ENCODE peak calls at places on chromosomes 16 and 17, in seven cellular contexts. One of them, this sample, is unnamed.

GRCh38 chr17:73453090-73453489 is 141.3 kb upstream of the CDC42EP4 start:
- ATAC-seq in foreskin keratinocyte: no peak
- ATAC-seq in CD4-positive, alpha-beta T cell: no peak
- ATAC-seq in left ventricle myocardium superior: no peak
- ATAC-seq in naive B cell: no peak
- ATAC-seq in sciatic nerve: no peak
- ATAC-seq in activated CD8-positive, alpha-beta T cell treated with anti-CD3 and anti-CD28 coated beads for 36 hours: no peak
- ATAC-seq in this sample: no peak

GRCh38 chr16:28504707-28505404 is 1.8 kb downstream of the IL27 start:
- ATAC-seq in activated CD8-positive, alpha-beta T cell treated with anti-CD3 and anti-CD28 coated beads for 36 hours: no peak
- ATAC-seq in foreskin keratinocyte: no peak
- ATAC-seq in left ventricle myocardium superior: no peak
- ATAC-seq in CD4-positive, alpha-beta T cell: no peak
- ATAC-seq in naive B cell: no peak
- ATAC-seq in sciatic nerve: no peak
- ATAC-seq in this sample: no peak

GRCh38 chr17:56756536-56756935 is 77.2 kb downstream of the C17orf67 start:
- ATAC-seq in CD4-positive, alpha-beta T cell: no peak
- ATAC-seq in activated CD8-positive, alpha-beta T cell treated with anti-CD3 and anti-CD28 coated beads for 36 hours: peak
- ATAC-seq in left ventricle myocardium superior: no peak
- ATAC-seq in naive B cell: no peak
- ATAC-seq in sciatic nerve: no peak
- ATAC-seq in foreskin keratinocyte: peak
- ATAC-seq in this sample: no peak

GRCh38 chr17:4900231-4901107 is 1.1 kb downstream of the C17orf107 start:
- ATAC-seq in foreskin keratinocyte: no peak
- ATAC-seq in naive B cell: peak
- ATAC-seq in left ventricle myocardium superior: no peak
- ATAC-seq in sciatic nerve: peak
- ATAC-seq in activated CD8-positive, alpha-beta T cell treated with anti-CD3 and anti-CD28 coated beads for 36 hours: peak
- ATAC-seq in CD4-positive, alpha-beta T cell: peak
- ATAC-seq in this sample: peak

GRCh38 chr17:66976781-66977201 is 12.3 kb downstream of the CACNG4 start:
- ATAC-seq in left ventricle myocardium superior: peak
- ATAC-seq in foreskin keratinocyte: peak
- ATAC-seq in activated CD8-positive, alpha-beta T cell treated with anti-CD3 and anti-CD28 coated beads for 36 hours: no peak
- ATAC-seq in naive B cell: no peak
- ATAC-seq in CD4-positive, alpha-beta T cell: no peak
- ATAC-seq in sciatic nerve: no peak
- ATAC-seq in this sample: no peak

GRCh38 chr17:66518677-66519076 is 216.3 kb downstream of the PRKCA start:
- ATAC-seq in activated CD8-positive, alpha-beta T cell treated with anti-CD3 and anti-CD28 coated beads for 36 hours: no peak
- ATAC-seq in CD4-positive, alpha-beta T cell: peak
- ATAC-seq in foreskin keratinocyte: no peak
- ATAC-seq in naive B cell: no peak
- ATAC-seq in left ventricle myocardium superior: no peak
- ATAC-seq in sciatic nerve: no peak
- ATAC-seq in this sample: no peak

GRCh38 chr17:78117027-78117981 is 11.3 kb downstream of the TMC6 start:
- ATAC-seq in activated CD8-positive, alpha-beta T cell treated with anti-CD3 and anti-CD28 coated beads for 36 hours: no peak
- ATAC-seq in sciatic nerve: no peak
- ATAC-seq in left ventricle myocardium superior: peak
- ATAC-seq in CD4-positive, alpha-beta T cell: no peak
- ATAC-seq in foreskin keratinocyte: peak
- ATAC-seq in naive B cell: peak
- ATAC-seq in this sample: no peak

GRCh38 chr17:65229596-65229995 is 92.4 kb downstream of the RGS9 start:
- ATAC-seq in sciatic nerve: no peak
- ATAC-seq in left ventricle myocardium superior: no peak
- ATAC-seq in foreskin keratinocyte: no peak
- ATAC-seq in activated CD8-positive, alpha-beta T cell treated with anti-CD3 and anti-CD28 coated beads for 36 hours: peak
- ATAC-seq in CD4-positive, alpha-beta T cell: no peak
- ATAC-seq in naive B cell: no peak
- ATAC-seq in this sample: no peak

GRCh38 chr17:77429735-77429984 is 288.9 kb downstream of the SEC14L1 start:
- ATAC-seq in activated CD8-positive, alpha-beta T cell treated with anti-CD3 and anti-CD28 coated beads for 36 hours: no peak
- ATAC-seq in left ventricle myocardium superior: no peak
- ATAC-seq in foreskin keratinocyte: no peak
- ATAC-seq in sciatic nerve: no peak
- ATAC-seq in naive B cell: no peak
- ATAC-seq in CD4-positive, alpha-beta T cell: no peak
- ATAC-seq in this sample: no peak

GRCh38 chr17:39671651-39672521 is 3.6 kb downstream of the PNMT start:
- ATAC-seq in activated CD8-positive, alpha-beta T cell treated with anti-CD3 and anti-CD28 coated beads for 36 hours: no peak
- ATAC-seq in CD4-positive, alpha-beta T cell: no peak
- ATAC-seq in naive B cell: no peak
- ATAC-seq in sciatic nerve: no peak
- ATAC-seq in left ventricle myocardium superior: peak
- ATAC-seq in foreskin keratinocyte: no peak
- ATAC-seq in this sample: no peak

GRCh38 chr16:57489229-57489628 is 2.9 kb upstream of the DOK4 start:
- ATAC-seq in sciatic nerve: no peak
- ATAC-seq in activated CD8-positive, alpha-beta T cell treated with anti-CD3 and anti-CD28 coated beads for 36 hours: no peak
- ATAC-seq in CD4-positive, alpha-beta T cell: no peak
- ATAC-seq in left ventricle myocardium superior: no peak
- ATAC-seq in naive B cell: no peak
- ATAC-seq in foreskin keratinocyte: no peak
- ATAC-seq in this sample: no peak

GRCh38 chr17:72164340-72164739 is 43.5 kb downstream of the SOX9 start:
- ATAC-seq in activated CD8-positive, alpha-beta T cell treated with anti-CD3 and anti-CD28 coated beads for 36 hours: no peak
- ATAC-seq in sciatic nerve: peak
- ATAC-seq in foreskin keratinocyte: no peak
- ATAC-seq in CD4-positive, alpha-beta T cell: no peak
- ATAC-seq in left ventricle myocardium superior: peak
- ATAC-seq in naive B cell: no peak
- ATAC-seq in this sample: no peak

GRCh38 chr17:48429156-48429555 is 858 bp downstream of the SKAP1 start:
- ATAC-seq in naive B cell: peak
- ATAC-seq in CD4-positive, alpha-beta T cell: peak
- ATAC-seq in left ventricle myocardium superior: no peak
- ATAC-seq in sciatic nerve: no peak
- ATAC-seq in activated CD8-positive, alpha-beta T cell treated with anti-CD3 and anti-CD28 coated beads for 36 hours: peak
- ATAC-seq in foreskin keratinocyte: no peak
- ATAC-seq in this sample: no peak

GRCh38 chr17:55527520-55528118 is 16.4 kb upstream of the SMIM36 start:
- ATAC-seq in sciatic nerve: peak
- ATAC-seq in foreskin keratinocyte: peak
- ATAC-seq in CD4-positive, alpha-beta T cell: no peak
- ATAC-seq in left ventricle myocardium superior: peak
- ATAC-seq in naive B cell: no peak
- ATAC-seq in activated CD8-positive, alpha-beta T cell treated with anti-CD3 and anti-CD28 coated beads for 36 hours: no peak
- ATAC-seq in this sample: no peak

GRCh38 chr17:7410634-7411426 is 3.2 kb downstream of the NLGN2 start:
- ATAC-seq in naive B cell: no peak
- ATAC-seq in sciatic nerve: no peak
- ATAC-seq in left ventricle myocardium superior: no peak
- ATAC-seq in CD4-positive, alpha-beta T cell: no peak
- ATAC-seq in activated CD8-positive, alpha-beta T cell treated with anti-CD3 and anti-CD28 coated beads for 36 hours: no peak
- ATAC-seq in foreskin keratinocyte: no peak
- ATAC-seq in this sample: no peak

GRCh38 chr17:27870345-27870744 is 22.8 kb downstream of the LYRM9 start:
- ATAC-seq in left ventricle myocardium superior: no peak
- ATAC-seq in foreskin keratinocyte: peak
- ATAC-seq in sciatic nerve: no peak
- ATAC-seq in naive B cell: no peak
- ATAC-seq in CD4-positive, alpha-beta T cell: no peak
- ATAC-seq in activated CD8-positive, alpha-beta T cell treated with anti-CD3 and anti-CD28 coated beads for 36 hours: no peak
- ATAC-seq in this sample: no peak

GRCh38 chr17:67386965-67387551 is 10.0 kb downstream of the PITPNC1 start:
- ATAC-seq in sciatic nerve: peak
- ATAC-seq in left ventricle myocardium superior: no peak
- ATAC-seq in naive B cell: no peak
- ATAC-seq in CD4-positive, alpha-beta T cell: no peak
- ATAC-seq in activated CD8-positive, alpha-beta T cell treated with anti-CD3 and anti-CD28 coated beads for 36 hours: no peak
- ATAC-seq in foreskin keratinocyte: peak
- ATAC-seq in this sample: no peak

GRCh38 chr17:31413871-31414589 is 22.6 kb downstream of the RAB11FIP4 start:
- ATAC-seq in foreskin keratinocyte: peak
- ATAC-seq in CD4-positive, alpha-beta T cell: no peak
- ATAC-seq in left ventricle myocardium superior: peak
- ATAC-seq in sciatic nerve: peak
- ATAC-seq in activated CD8-positive, alpha-beta T cell treated with anti-CD3 and anti-CD28 coated beads for 36 hours: no peak
- ATAC-seq in naive B cell: no peak
- ATAC-seq in this sample: no peak

GRCh38 chr17:38654411-38655398 is 20.1 kb downstream of the EPOP start:
- ATAC-seq in sciatic nerve: no peak
- ATAC-seq in foreskin keratinocyte: no peak
- ATAC-seq in activated CD8-positive, alpha-beta T cell treated with anti-CD3 and anti-CD28 coated beads for 36 hours: peak
- ATAC-seq in CD4-positive, alpha-beta T cell: no peak
- ATAC-seq in naive B cell: no peak
- ATAC-seq in left ventricle myocardium superior: no peak
- ATAC-seq in this sample: peak

GRCh38 chr16:28879261-28879840 is 1.1 kb downstream of the ATP2A1 start:
- ATAC-seq in left ventricle myocardium superior: peak
- ATAC-seq in naive B cell: peak
- ATAC-seq in sciatic nerve: peak
- ATAC-seq in activated CD8-positive, alpha-beta T cell treated with anti-CD3 and anti-CD28 coated beads for 36 hours: peak
- ATAC-seq in CD4-positive, alpha-beta T cell: peak
- ATAC-seq in foreskin keratinocyte: peak
- ATAC-seq in this sample: peak

This sample was measured in stimulated activated memory B cell treated with anti-CD40 and anti-IgM and Interleukin-4, amounts not matched to agents 10 μg/mL and 1 μg/mL and 100 μg/mL, for 72 hours.